ENCODE peak calls at places on chromosome X, in seven cellular contexts. B is stomach, M is AG10803, A is mucosa of descending colon, T is fibroblast of the aortic adventitia, D is esophagus squamous epithelium, K is brain microvascular endothelial cell. E is an unnamed sample.

GRCh38 chrX:27276751-27277150 is 186.4 kb downstream of the PPP4R3C start:
- DNase-seq in B (no peak), T (no peak), K (no peak), D (no peak), M (no peak), A (no peak), E (no peak)

GRCh38 chrX:131830400-131831184 is 192.5 kb upstream of the STK26 start:
- DNase-seq in D (no peak), A (no peak), K (peak), B (peak), T (peak), M (peak), E (peak)

GRCh38 chrX:96211953-96212352 is 472.7 kb upstream of the DIAPH2 start:
- DNase-seq in A (no peak), B (no peak), D (no peak), T (no peak), K (no peak), M (no peak), E (no peak)

GRCh38 chrX:120452131-120452530 is 17.0 kb downstream of the LAMP2 start:
- DNase-seq in M (peak), K (peak), D (no peak), A (no peak), T (peak), B (no peak), E (peak)

GRCh38 chrX:120456973-120457372 is 12.1 kb downstream of the LAMP2 start:
- DNase-seq in T (peak), M (peak), K (no peak), D (no peak), B (no peak), A (no peak), E (no peak)

GRCh38 chrX:4484266-4484665 is 770.8 kb upstream of the PRKX start:
- DNase-seq in B (no peak), M (no peak), A (no peak), D (no peak), T (no peak), K (no peak), E (no peak)

GRCh38 chrX:79325263-79325958 is 41.7 kb downstream of the ITM2A start:
- DNase-seq in T (no peak), K (no peak), M (no peak), D (no peak), B (no peak), A (no peak), E (no peak)

GRCh38 chrX:133726211-133726630 is 259.2 kb downstream of the GPC3 start:
- DNase-seq in M (peak), A (no peak), D (no peak), T (peak), K (peak), B (no peak), E (peak)

GRCh38 chrX:119325456-119325855 is 73.7 kb upstream of the SLC25A43 start:
- DNase-seq in M (peak), D (no peak), T (peak), K (no peak), A (no peak), B (no peak), E (peak)

GRCh38 chrX:93420090-93420489 is 253.3 kb downstream of the NAP1L3 start:
- DNase-seq in M (no peak), D (no peak), B (no peak), A (no peak), K (no peak), T (no peak), E (no peak)

GRCh38 chrX:106619797-106620196 is 8.0 kb downstream of the RADX start:
- DNase-seq in T (peak), A (no peak), K (no peak), B (no peak), D (no peak), M (peak), E (peak)
- TF ChIP-seq CTCF in T (peak), A (no peak), K (peak), B (no peak), D (no peak), M (peak), E (peak)

GRCh38 chrX:73851014-73852009 is 288.3 kb downstream of the CHIC1 start:
- DNase-seq in K (peak), M (no peak), D (peak), T (peak), A (peak), B (peak), E (no peak)
- H3K4me3 ChIP-seq in K (peak), M (no peak), D (no peak), T (peak), A (no peak), B (no peak), E (no peak)

GRCh38 chrX:68183612-68184214 is 249.6 kb downstream of the OPHN1 start:
- DNase-seq in K (peak), T (peak), D (no peak), B (no peak), A (no peak), M (peak), E (peak)
- TF ChIP-seq CTCF in K (peak), T (peak), D (no peak), B (peak), A (no peak), M (peak), E (peak)

GRCh38 chrX:65696613-65697012 is 29.2 kb downstream of the MSN start:
- DNase-seq in M (no peak), B (no peak), D (no peak), T (peak), K (no peak), A (no peak), E (no peak)
- H3K4me3 ChIP-seq in M (no peak), B (no peak), D (no peak), T (no peak), K (no peak), A (no peak), E (no peak)

GRCh38 chrX:37652589-37653271 is 32.9 kb upstream of the XK start:
- DNase-seq in M (no peak), K (no peak), D (no peak), B (no peak), T (no peak), A (no peak), E (no peak)

GRCh38 chrX:37653397-37654085 is 32.0 kb upstream of the XK start:
- DNase-seq in B (no peak), M (no peak), D (no peak), K (no peak), T (no peak), A (no peak), E (no peak)

GRCh38 chrX:37646254-37646653 is 39.3 kb upstream of the XK start:
- DNase-seq in K (no peak), D (no peak), M (no peak), T (no peak), A (no peak), B (no peak), E (no peak)

DNA sequence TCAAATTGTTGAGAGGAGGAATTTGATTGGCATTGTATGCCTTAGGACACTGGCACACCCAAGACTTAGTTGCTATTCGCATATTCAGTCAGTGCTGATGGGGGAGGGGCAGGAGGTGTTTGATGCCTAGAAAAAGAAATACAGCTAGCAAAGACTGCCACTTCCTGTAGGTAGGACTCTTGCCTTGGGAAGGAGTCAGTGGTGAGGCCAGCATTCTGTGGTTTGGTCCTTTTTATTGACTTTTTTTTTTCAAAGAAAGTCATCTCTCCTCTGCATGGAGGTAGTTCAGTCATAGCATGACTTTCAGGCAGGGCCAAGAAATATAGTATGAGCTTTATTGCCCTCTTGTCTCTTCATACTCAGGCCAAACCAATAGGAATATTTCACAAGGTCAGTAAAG is 33.5 kb upstream of the XK start:
- DNase-seq in D (no peak), T (no peak), A (no peak), K (no peak), M (no peak), B (no peak), E (no peak)
- TF ChIP-seq CTCF in D (no peak), T (no peak), A (no peak), K (no peak), M (no peak), B (no peak), E (no peak)

DNA sequence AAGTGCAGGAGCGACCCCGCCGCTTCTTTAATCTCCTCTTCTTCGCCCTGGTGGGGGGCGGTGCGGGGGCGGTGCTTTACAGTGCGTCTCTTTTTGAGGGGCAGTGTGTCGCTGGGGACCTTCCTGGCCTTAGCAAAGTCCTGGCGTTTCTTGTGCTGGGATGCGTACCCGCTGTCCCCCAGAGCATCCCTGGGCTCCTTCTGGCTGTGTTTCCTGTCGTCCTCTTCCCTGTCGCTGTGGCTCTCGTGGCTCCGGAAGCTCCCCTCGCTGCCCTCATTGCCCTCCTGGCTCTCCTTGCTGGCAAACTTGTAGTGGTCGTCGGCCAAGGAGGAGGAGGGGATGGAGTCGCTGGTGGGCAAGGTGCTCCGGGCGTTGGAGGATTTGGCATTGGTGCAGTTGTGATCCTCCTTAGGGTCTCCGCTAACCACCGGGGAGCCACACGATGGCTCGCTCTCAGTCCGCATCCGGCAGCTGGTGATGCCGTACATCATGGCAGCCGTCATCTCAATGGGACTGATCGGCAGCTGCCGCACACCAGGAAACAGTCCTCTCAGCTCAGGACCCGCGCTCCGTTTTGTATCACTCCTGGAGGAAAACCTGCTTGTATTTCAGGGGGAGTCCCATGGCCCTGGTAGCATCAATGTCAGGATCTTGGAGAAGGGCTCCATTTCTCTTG is 30.4 kb upstream of the TMSB15A start:
- DNase-seq in B (no peak), T (no peak), M (no peak), D (no peak), K (no peak), A (no peak), E (no peak)
- H3K4me3 ChIP-seq in B (peak), T (peak), M (peak), D (no peak), K (peak), A (no peak), E (peak)

GRCh38 chrX:19515615-19516105 is 352 bp upstream of the MAP3K15 start:
- DNase-seq in M (no peak), T (no peak), K (no peak), D (no peak), A (no peak), B (no peak), E (no peak)
- TF ChIP-seq CTCF in M (no peak), T (no peak), K (peak), D (no peak), A (no peak), B (no peak), E (no peak)

DNA sequence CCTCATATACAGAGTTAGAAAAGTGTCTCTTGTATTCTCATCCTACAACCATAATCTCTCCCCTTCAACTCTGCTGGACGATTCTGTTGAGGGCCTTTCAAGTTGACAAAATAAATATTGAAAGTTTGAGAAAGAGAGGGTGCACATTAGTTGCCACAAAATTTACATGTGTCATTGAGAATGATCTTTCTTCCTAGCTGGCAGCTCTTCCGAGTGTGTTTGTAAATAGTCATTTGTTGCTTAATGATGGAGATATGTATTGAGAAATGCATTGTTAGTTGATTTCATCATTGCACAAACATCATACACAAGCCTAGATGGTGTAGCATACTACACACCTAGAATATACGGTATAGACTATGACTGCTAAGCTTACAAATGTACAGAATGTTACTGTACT is 632.8 kb upstream of the AMOT start:
- DNase-seq in B (no peak), T (no peak), D (no peak), A (no peak), M (peak), K (no peak), E (peak)
- H3K4me3 ChIP-seq in B (no peak), T (no peak), D (no peak), A (no peak), M (no peak), K (no peak), E (no peak)